ENCODE peak calls at places on chromosomes 13 and 19, in six cellular contexts. One of them, this sample, is unnamed.

GRCh38 chr13:98372886-98373285 is 195.8 kb upstream of the RNF113B start:
- DNase-seq in stimulated activated CD4-positive, alpha-beta T cell treated with anti-CD3 and anti-CD28 coated beads, Interleukin-1b, Interleukin-23, amount 100 ng/mL, for 1 hour: no peak
- DNase-seq in HEK293T: peak; percentile 10
- DNase-seq in left ventricle myocardium inferior: no peak
- DNase-seq in EL: no peak
- DNase-seq in Calu3: no peak
- DNase-seq in this sample: no peak

GRCh38 chr13:24097064-24097463 is 63.5 kb upstream of the SPATA13 start:
- DNase-seq in stimulated activated CD4-positive, alpha-beta T cell treated with anti-CD3 and anti-CD28 coated beads, Interleukin-1b, Interleukin-23, amount 100 ng/mL, for 1 hour: no peak
- DNase-seq in HEK293T: no peak
- DNase-seq in left ventricle myocardium inferior: no peak
- DNase-seq in EL: peak; percentile 57
- DNase-seq in Calu3: peak; percentile 7
- DNase-seq in this sample: peak; percentile 29

GRCh38 chr19:44891016-44891882 is at the start of gene TOMM40:
- DNase-seq in stimulated activated CD4-positive, alpha-beta T cell treated with anti-CD3 and anti-CD28 coated beads, Interleukin-1b, Interleukin-23, amount 100 ng/mL, for 1 hour: peak; percentile 99
- DNase-seq in HEK293T: no peak
- DNase-seq in left ventricle myocardium inferior: peak; percentile 100
- DNase-seq in EL: peak; percentile 27
- DNase-seq in Calu3: peak; percentile 99
- DNase-seq in this sample: peak; percentile 35

GRCh38 chr13:66809496-66809895 is 420.6 kb downstream of the PCDH9 start:
- DNase-seq in stimulated activated CD4-positive, alpha-beta T cell treated with anti-CD3 and anti-CD28 coated beads, Interleukin-1b, Interleukin-23, amount 100 ng/mL, for 1 hour: no peak
- DNase-seq in HEK293T: no peak
- DNase-seq in left ventricle myocardium inferior: no peak
- DNase-seq in EL: no peak
- DNase-seq in Calu3: no peak
- DNase-seq in this sample: no peak

GRCh38 chr19:15136234-15136954 is 29.2 kb downstream of the SYDE1 start:
- DNase-seq in stimulated activated CD4-positive, alpha-beta T cell treated with anti-CD3 and anti-CD28 coated beads, Interleukin-1b, Interleukin-23, amount 100 ng/mL, for 1 hour: no peak
- DNase-seq in HEK293T: no peak
- DNase-seq in left ventricle myocardium inferior: no peak
- DNase-seq in EL: no peak
- DNase-seq in Calu3: no peak
- DNase-seq in this sample: no peak

GRCh38 chr19:51407631-51408131 is 9.8 kb downstream of the SIGLEC10 start:
- DNase-seq in stimulated activated CD4-positive, alpha-beta T cell treated with anti-CD3 and anti-CD28 coated beads, Interleukin-1b, Interleukin-23, amount 100 ng/mL, for 1 hour: no peak
- DNase-seq in HEK293T: peak; percentile 56
- DNase-seq in left ventricle myocardium inferior: no peak
- DNase-seq in EL: peak; percentile 37
- DNase-seq in Calu3: peak; percentile 57
- DNase-seq in this sample: peak; percentile 64

GRCh38 chr13:27374650-27375049 is 49.8 kb upstream of the GTF3A start:
- DNase-seq in stimulated activated CD4-positive, alpha-beta T cell treated with anti-CD3 and anti-CD28 coated beads, Interleukin-1b, Interleukin-23, amount 100 ng/mL, for 1 hour: no peak
- DNase-seq in HEK293T: peak; percentile 81
- DNase-seq in left ventricle myocardium inferior: peak; percentile 30
- DNase-seq in EL: peak; percentile 80
- DNase-seq in Calu3: peak; percentile 57
- DNase-seq in this sample: peak; percentile 80

GRCh38 chr19:44722131-44723121 is 23.5 kb downstream of the CEACAM16 start:
- DNase-seq in stimulated activated CD4-positive, alpha-beta T cell treated with anti-CD3 and anti-CD28 coated beads, Interleukin-1b, Interleukin-23, amount 100 ng/mL, for 1 hour: no peak
- DNase-seq in HEK293T: no peak
- DNase-seq in left ventricle myocardium inferior: no peak
- DNase-seq in EL: no peak
- DNase-seq in Calu3: no peak
- DNase-seq in this sample: no peak

GRCh38 chr19:5292843-5293606 is 47.6 kb downstream of the PTPRS start:
- DNase-seq in stimulated activated CD4-positive, alpha-beta T cell treated with anti-CD3 and anti-CD28 coated beads, Interleukin-1b, Interleukin-23, amount 100 ng/mL, for 1 hour: peak; percentile 4
- DNase-seq in HEK293T: peak; percentile 96
- DNase-seq in left ventricle myocardium inferior: peak; percentile 64
- DNase-seq in EL: peak; percentile 80
- DNase-seq in Calu3: peak; percentile 51
- DNase-seq in this sample: peak; percentile 73

GRCh38 chr19:48090281-48090802 is 20.3 kb downstream of the PLA2G4C start:
- DNase-seq in stimulated activated CD4-positive, alpha-beta T cell treated with anti-CD3 and anti-CD28 coated beads, Interleukin-1b, Interleukin-23, amount 100 ng/mL, for 1 hour: no peak
- DNase-seq in HEK293T: no peak
- DNase-seq in left ventricle myocardium inferior: no peak
- DNase-seq in EL: peak; percentile 65
- DNase-seq in Calu3: no peak
- DNase-seq in this sample: no peak

GRCh38 chr19:45571457-45572220 is 13.0 kb downstream of the OPA3 start:
- DNase-seq in stimulated activated CD4-positive, alpha-beta T cell treated with anti-CD3 and anti-CD28 coated beads, Interleukin-1b, Interleukin-23, amount 100 ng/mL, for 1 hour: no peak
- DNase-seq in HEK293T: no peak
- DNase-seq in left ventricle myocardium inferior: no peak
- DNase-seq in EL: no peak
- DNase-seq in Calu3: no peak
- DNase-seq in this sample: no peak

GRCh38 chr13:74889321-74889720 is 592.6 kb downstream of the TBC1D4 start:
- DNase-seq in stimulated activated CD4-positive, alpha-beta T cell treated with anti-CD3 and anti-CD28 coated beads, Interleukin-1b, Interleukin-23, amount 100 ng/mL, for 1 hour: no peak
- DNase-seq in HEK293T: no peak
- DNase-seq in left ventricle myocardium inferior: no peak
- DNase-seq in EL: no peak
- DNase-seq in Calu3: no peak
- DNase-seq in this sample: no peak

GRCh38 chr19:18809149-18809978 is 18.3 kb upstream of the COMP start:
- DNase-seq in stimulated activated CD4-positive, alpha-beta T cell treated with anti-CD3 and anti-CD28 coated beads, Interleukin-1b, Interleukin-23, amount 100 ng/mL, for 1 hour: no peak
- DNase-seq in HEK293T: no peak
- DNase-seq in left ventricle myocardium inferior: peak; percentile 56
- DNase-seq in EL: peak; percentile 78
- DNase-seq in Calu3: no peak
- DNase-seq in this sample: no peak

GRCh38 chr13:28324181-28324789 is 170.6 kb downstream of the FLT1 start:
- DNase-seq in stimulated activated CD4-positive, alpha-beta T cell treated with anti-CD3 and anti-CD28 coated beads, Interleukin-1b, Interleukin-23, amount 100 ng/mL, for 1 hour: peak; percentile 2
- DNase-seq in HEK293T: peak; percentile 72
- DNase-seq in left ventricle myocardium inferior: peak; percentile 33
- DNase-seq in EL: peak; percentile 81
- DNase-seq in Calu3: peak; percentile 64
- DNase-seq in this sample: peak; percentile 90

GRCh38 chr13:50712882-50713281 is 130.6 kb downstream of the DLEU7 start:
- DNase-seq in stimulated activated CD4-positive, alpha-beta T cell treated with anti-CD3 and anti-CD28 coated beads, Interleukin-1b, Interleukin-23, amount 100 ng/mL, for 1 hour: no peak
- DNase-seq in HEK293T: no peak
- DNase-seq in left ventricle myocardium inferior: no peak
- DNase-seq in EL: no peak
- DNase-seq in Calu3: no peak
- DNase-seq in this sample: peak; percentile 24

GRCh38 chr13:81395368-81395767 is 1054.4 kb upstream of the SPRY2 start:
- DNase-seq in stimulated activated CD4-positive, alpha-beta T cell treated with anti-CD3 and anti-CD28 coated beads, Interleukin-1b, Interleukin-23, amount 100 ng/mL, for 1 hour: no peak
- DNase-seq in HEK293T: peak; percentile 45
- DNase-seq in left ventricle myocardium inferior: no peak
- DNase-seq in EL: no peak
- DNase-seq in Calu3: no peak
- DNase-seq in this sample: no peak

GRCh38 chr19:8505680-8506401 is 3.4 kb upstream of the PRAM1 start:
- DNase-seq in stimulated activated CD4-positive, alpha-beta T cell treated with anti-CD3 and anti-CD28 coated beads, Interleukin-1b, Interleukin-23, amount 100 ng/mL, for 1 hour: no peak
- DNase-seq in HEK293T: peak; percentile 80
- DNase-seq in left ventricle myocardium inferior: peak; percentile 85
- DNase-seq in EL: peak; percentile 73
- DNase-seq in Calu3: peak; percentile 86
- DNase-seq in this sample: peak; percentile 91

GRCh38 chr19:1317274-1317673 is 31.6 kb downstream of the EFNA2 start:
- DNase-seq in stimulated activated CD4-positive, alpha-beta T cell treated with anti-CD3 and anti-CD28 coated beads, Interleukin-1b, Interleukin-23, amount 100 ng/mL, for 1 hour: no peak
- DNase-seq in HEK293T: no peak
- DNase-seq in left ventricle myocardium inferior: no peak
- DNase-seq in EL: no peak
- DNase-seq in Calu3: no peak
- DNase-seq in this sample: no peak

GRCh38 chr19:23505738-23506137 is 110.5 kb upstream of the ZNF91 start:
- DNase-seq in stimulated activated CD4-positive, alpha-beta T cell treated with anti-CD3 and anti-CD28 coated beads, Interleukin-1b, Interleukin-23, amount 100 ng/mL, for 1 hour: no peak
- DNase-seq in HEK293T: no peak
- DNase-seq in left ventricle myocardium inferior: no peak
- DNase-seq in EL: no peak
- DNase-seq in Calu3: no peak
- DNase-seq in this sample: no peak

GRCh38 chr19:32208060-32208459 is 137.3 kb upstream of the ZNF507 start:
- DNase-seq in stimulated activated CD4-positive, alpha-beta T cell treated with anti-CD3 and anti-CD28 coated beads, Interleukin-1b, Interleukin-23, amount 100 ng/mL, for 1 hour: no peak
- DNase-seq in HEK293T: no peak
- DNase-seq in left ventricle myocardium inferior: no peak
- DNase-seq in EL: no peak
- DNase-seq in Calu3: no peak
- DNase-seq in this sample: no peak

GRCh38 chr13:106151056-106151699 is 384.3 kb downstream of the EFNB2 start:
- DNase-seq in stimulated activated CD4-positive, alpha-beta T cell treated with anti-CD3 and anti-CD28 coated beads, Interleukin-1b, Interleukin-23, amount 100 ng/mL, for 1 hour: no peak
- DNase-seq in HEK293T: no peak
- DNase-seq in left ventricle myocardium inferior: no peak
- DNase-seq in EL: peak; percentile 97
- DNase-seq in Calu3: peak; percentile 2
- DNase-seq in this sample: no peak

GRCh38 chr19:39333507-39333906 is 2.3 kb downstream of the GMFG start:
- DNase-seq in stimulated activated CD4-positive, alpha-beta T cell treated with anti-CD3 and anti-CD28 coated beads, Interleukin-1b, Interleukin-23, amount 100 ng/mL, for 1 hour: no peak
- DNase-seq in HEK293T: no peak
- DNase-seq in left ventricle myocardium inferior: no peak
- DNase-seq in EL: no peak
- DNase-seq in Calu3: no peak
- DNase-seq in this sample: no peak

GRCh38 chr19:12065100-12065538 is 588 bp downstream of the ZNF844 start:
- DNase-seq in stimulated activated CD4-positive, alpha-beta T cell treated with anti-CD3 and anti-CD28 coated beads, Interleukin-1b, Interleukin-23, amount 100 ng/mL, for 1 hour: no peak
- DNase-seq in HEK293T: no peak
- DNase-seq in left ventricle myocardium inferior: peak; percentile 22
- DNase-seq in EL: peak; percentile 52
- DNase-seq in Calu3: no peak
- DNase-seq in this sample: peak; percentile 28

GRCh38 chr13:101785858-101786257 is 333.4 kb downstream of the ITGBL1 start:
- DNase-seq in stimulated activated CD4-positive, alpha-beta T cell treated with anti-CD3 and anti-CD28 coated beads, Interleukin-1b, Interleukin-23, amount 100 ng/mL, for 1 hour: no peak
- DNase-seq in HEK293T: peak; percentile 4
- DNase-seq in left ventricle myocardium inferior: peak; percentile 19
- DNase-seq in EL: peak; percentile 38
- DNase-seq in Calu3: peak; percentile 20
- DNase-seq in this sample: peak; percentile 86

GRCh38 chr13:111245781-111246384 is 74.6 kb upstream of the TEX29 start:
- DNase-seq in stimulated activated CD4-positive, alpha-beta T cell treated with anti-CD3 and anti-CD28 coated beads, Interleukin-1b, Interleukin-23, amount 100 ng/mL, for 1 hour: no peak
- DNase-seq in HEK293T: no peak
- DNase-seq in left ventricle myocardium inferior: no peak
- DNase-seq in EL: no peak
- DNase-seq in Calu3: no peak
- DNase-seq in this sample: no peak

GRCh38 chr13:106997219-106997618 is 429.3 kb upstream of the ARGLU1 start:
- DNase-seq in stimulated activated CD4-positive, alpha-beta T cell treated with anti-CD3 and anti-CD28 coated beads, Interleukin-1b, Interleukin-23, amount 100 ng/mL, for 1 hour: no peak
- DNase-seq in HEK293T: no peak
- DNase-seq in left ventricle myocardium inferior: no peak
- DNase-seq in EL: no peak
- DNase-seq in Calu3: no peak
- DNase-seq in this sample: no peak

GRCh38 chr19:8451885-8452284 is 7.1 kb downstream of the HNRNPM start:
- DNase-seq in stimulated activated CD4-positive, alpha-beta T cell treated with anti-CD3 and anti-CD28 coated beads, Interleukin-1b, Interleukin-23, amount 100 ng/mL, for 1 hour: no peak
- DNase-seq in HEK293T: no peak
- DNase-seq in left ventricle myocardium inferior: no peak
- DNase-seq in EL: peak; percentile 71
- DNase-seq in Calu3: peak; percentile 53
- DNase-seq in this sample: peak; percentile 48

GRCh38 chr13:74024856-74025255 is 109.3 kb downstream of the KLF12 start:
- DNase-seq in stimulated activated CD4-positive, alpha-beta T cell treated with anti-CD3 and anti-CD28 coated beads, Interleukin-1b, Interleukin-23, amount 100 ng/mL, for 1 hour: no peak
- DNase-seq in HEK293T: no peak
- DNase-seq in left ventricle myocardium inferior: no peak
- DNase-seq in EL: no peak
- DNase-seq in Calu3: no peak
- DNase-seq in this sample: no peak

GRCh38 chr13:49652691-49653305 is 24.5 kb downstream of the ARL11 start:
- DNase-seq in stimulated activated CD4-positive, alpha-beta T cell treated with anti-CD3 and anti-CD28 coated beads, Interleukin-1b, Interleukin-23, amount 100 ng/mL, for 1 hour: no peak
- DNase-seq in HEK293T: peak; percentile 74
- DNase-seq in left ventricle myocardium inferior: no peak
- DNase-seq in EL: peak; percentile 54
- DNase-seq in Calu3: peak; percentile 21
- DNase-seq in this sample: peak; percentile 68

GRCh38 chr13:109700176-109700575 is 86.2 kb downstream of the IRS2 start:
- DNase-seq in stimulated activated CD4-positive, alpha-beta T cell treated with anti-CD3 and anti-CD28 coated beads, Interleukin-1b, Interleukin-23, amount 100 ng/mL, for 1 hour: no peak
- DNase-seq in HEK293T: no peak
- DNase-seq in left ventricle myocardium inferior: peak; percentile 83
- DNase-seq in EL: peak; percentile 62
- DNase-seq in Calu3: peak; percentile 54
- DNase-seq in this sample: peak; percentile 46

GRCh38 chr19:50844296-50844935 is 10.3 kb upstream of the KLK3 start:
- DNase-seq in stimulated activated CD4-positive, alpha-beta T cell treated with anti-CD3 and anti-CD28 coated beads, Interleukin-1b, Interleukin-23, amount 100 ng/mL, for 1 hour: no peak
- DNase-seq in HEK293T: no peak
- DNase-seq in left ventricle myocardium inferior: no peak
- DNase-seq in EL: no peak
- DNase-seq in Calu3: no peak
- DNase-seq in this sample: no peak

GRCh38 chr13:109914111-109914510 is 127.7 kb upstream of the IRS2 start:
- DNase-seq in stimulated activated CD4-positive, alpha-beta T cell treated with anti-CD3 and anti-CD28 coated beads, Interleukin-1b, Interleukin-23, amount 100 ng/mL, for 1 hour: no peak
- DNase-seq in HEK293T: no peak
- DNase-seq in left ventricle myocardium inferior: no peak
- DNase-seq in EL: no peak
- DNase-seq in Calu3: no peak
- DNase-seq in this sample: no peak

GRCh38 chr13:35164324-35164932 is 222.4 kb downstream of the NBEA start:
- DNase-seq in stimulated activated CD4-positive, alpha-beta T cell treated with anti-CD3 and anti-CD28 coated beads, Interleukin-1b, Interleukin-23, amount 100 ng/mL, for 1 hour: no peak
- DNase-seq in HEK293T: peak; percentile 37
- DNase-seq in left ventricle myocardium inferior: no peak
- DNase-seq in EL: peak; percentile 28
- DNase-seq in Calu3: no peak
- DNase-seq in this sample: no peak

GRCh38 chr19:920051-920857 is 3.1 kb downstream of the KISS1R start:
- DNase-seq in stimulated activated CD4-positive, alpha-beta T cell treated with anti-CD3 and anti-CD28 coated beads, Interleukin-1b, Interleukin-23, amount 100 ng/mL, for 1 hour: peak; percentile 40
- DNase-seq in HEK293T: no peak
- DNase-seq in left ventricle myocardium inferior: no peak
- DNase-seq in EL: peak; percentile 44
- DNase-seq in Calu3: peak; percentile 46
- DNase-seq in this sample: peak; percentile 65

GRCh38 chr19:17348700-17349099 is 11.3 kb downstream of the GTPBP3 start:
- DNase-seq in stimulated activated CD4-positive, alpha-beta T cell treated with anti-CD3 and anti-CD28 coated beads, Interleukin-1b, Interleukin-23, amount 100 ng/mL, for 1 hour: no peak
- DNase-seq in HEK293T: peak; percentile 27
- DNase-seq in left ventricle myocardium inferior: peak; percentile 66
- DNase-seq in EL: peak; percentile 76
- DNase-seq in Calu3: peak; percentile 41
- DNase-seq in this sample: no peak